ENCODE peak calls at places on chromosomes 16 and 17, in four cellular contexts. L is stomach, K is tibial artery, B is MM.1S. I is an unnamed sample.

GRCh38 chr17:40374965-40375498 is 10.5 kb upstream of the GJD3 start:
- DNase-seq in K (no peak), B (no peak), L (no peak), I (no peak)

GRCh38 chr17:5915337-5915736 is 154.8 kb upstream of the WSCD1 start:
- DNase-seq in L (no peak), B (no peak), K (no peak), I (no peak)

GRCh38 chr17:44522883-44523671 is 19.9 kb upstream of the GPATCH8 start:
- DNase-seq in L (peak), B (peak), K (peak), I (peak)

GRCh38 chr16:50462793-50463507 is 85.2 kb upstream of the NKD1 start:
- DNase-seq in L (peak), K (no peak), B (no peak), I (no peak)

GRCh38 chr17:44005865-44006580 is 1.6 kb downstream of the NAGS start:
- DNase-seq in K (no peak), B (peak), L (peak), I (no peak)

GRCh38 chr16:23296994-23297393 is 5.1 kb upstream of the SCNN1B start:
- DNase-seq in B (peak), L (peak), K (no peak), I (peak)

GRCh38 chr17:43449470-43450202 is 34.1 kb upstream of the DHX8 start:
- DNase-seq in K (no peak), L (peak), B (no peak), I (no peak)

GRCh38 chr16:25416002-25416401 is 158.4 kb upstream of the ZKSCAN2 start:
- DNase-seq in L (no peak), K (no peak), B (no peak), I (no peak)

GRCh38 chr16:65176603-65177002 is 54.7 kb upstream of the CDH11 start:
- DNase-seq in B (no peak), L (no peak), K (no peak), I (no peak)

GRCh38 chr16:87652799-87653198 is 50.5 kb downstream of the JPH3 start:
- DNase-seq in L (no peak), B (no peak), K (no peak), I (no peak)

GRCh38 chr16:49287572-49287971 is 5.9 kb upstream of the CBLN1 start:
- DNase-seq in B (no peak), K (no peak), L (no peak), I (no peak)

GRCh38 chr16:70700101-70701020 is 14.5 kb upstream of the MTSS2 start:
- DNase-seq in K (peak), L (no peak), B (no peak), I (no peak)

GRCh38 chr17:43900183-43900857 is 7.0 kb downstream of the MPP2 start:
- DNase-seq in K (peak), L (peak), B (peak), I (no peak)

GRCh38 chr17:31678431-31678830 is 180.6 kb downstream of the COPRS start:
- DNase-seq in K (no peak), L (no peak), B (no peak), I (no peak)

GRCh38 chr16:11535494-11535893 is 51.2 kb downstream of the LITAF start:
- DNase-seq in K (no peak), B (no peak), L (no peak), I (no peak)

GRCh38 chr16:530111-530817 is 2.8 kb downstream of the CAPN15 start:
- DNase-seq in K (no peak), B (no peak), L (no peak), I (no peak)

GRCh38 chr16:16111639-16112038 is 111.7 kb downstream of the ABCC6 start:
- DNase-seq in K (no peak), L (no peak), B (no peak), I (no peak)

GRCh38 chr17:35350493-35350892 is 22.9 kb downstream of the SLFN11 start:
- DNase-seq in B (no peak), L (no peak), K (no peak), I (no peak)

GRCh38 chr16:27311449-27311831 is 2.3 kb upstream of the IL4R start:
- DNase-seq in K (peak), L (no peak), B (no peak), I (no peak)

GRCh38 chr16:73878616-73879015 is 418.0 kb upstream of the PSMD7 start:
- DNase-seq in L (no peak), K (no peak), B (peak), I (no peak)

GRCh38 chr17:80969030-80969673 is 22.5 kb upstream of the CHMP6 start:
- DNase-seq in L (no peak), K (no peak), B (no peak), I (no peak)

GRCh38 chr17:38579934-38580333 is 25.8 kb downstream of the SRCIN1 start:
- DNase-seq in K (no peak), B (peak), L (peak), I (peak)

GRCh38 chr17:83186226-83186625 is 106.8 kb downstream of the METRNL start:
- DNase-seq in B (no peak), K (no peak), L (no peak), I (peak)

GRCh38 chr17:50731575-50732460 is 12.4 kb downstream of the LUC7L3 start:
- DNase-seq in B (no peak), L (no peak), K (no peak), I (no peak)

GRCh38 chr16:50154369-50154947 is 1.4 kb downstream of the TENT4B start:
- DNase-seq in B (peak), K (no peak), L (no peak), I (no peak)

GRCh38 chr17:41739661-41740352 is 5.4 kb upstream of the HAP1 start:
- DNase-seq in L (no peak), B (no peak), K (no peak), I (no peak)

GRCh38 chr17:79700574-79700973 is 30.2 kb upstream of the ENPP7 start:
- DNase-seq in K (no peak), L (no peak), B (no peak), I (no peak)

GRCh38 chr17:79696159-79696982 is 34.4 kb upstream of the ENPP7 start:
- DNase-seq in B (no peak), K (no peak), L (no peak), I (no peak)

GRCh38 chr17:79702071-79702470 is 28.7 kb upstream of the ENPP7 start:
- DNase-seq in K (no peak), L (no peak), B (no peak), I (no peak)

GRCh38 chr17:79698086-79698690 is 32.6 kb upstream of the ENPP7 start:
- DNase-seq in L (no peak), K (no peak), B (no peak), I (no peak)

DNA sequence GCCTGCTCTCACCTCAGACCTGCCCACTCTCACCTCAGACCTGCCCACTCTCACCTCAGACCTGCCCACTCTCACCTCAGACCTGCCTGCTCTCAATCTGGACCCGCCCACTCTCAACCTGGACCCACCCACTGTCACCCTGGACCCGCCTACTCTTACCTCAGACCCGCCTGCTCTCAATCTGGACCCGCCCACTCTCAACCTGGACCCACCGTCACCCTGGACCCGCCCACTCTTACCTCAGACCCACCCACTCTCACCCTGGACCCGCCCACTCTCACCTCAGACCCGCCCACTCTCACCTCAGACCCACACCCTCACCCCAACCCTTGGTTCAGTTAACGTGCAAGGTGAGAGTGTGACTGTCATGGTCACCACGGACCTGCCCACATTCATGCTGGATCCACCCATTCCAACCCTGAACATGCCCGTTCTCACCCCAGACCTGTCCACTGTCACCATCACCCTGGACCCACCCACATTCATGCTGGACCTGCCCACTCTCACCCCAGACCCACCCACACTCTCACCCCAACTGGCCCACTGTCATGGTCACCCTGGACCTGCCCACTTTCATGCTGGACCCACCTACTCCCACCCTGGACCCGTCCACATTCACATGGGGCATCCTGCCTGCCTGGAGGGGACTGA is 31.2 kb upstream of the ENPP7 start:
- DNase-seq in K (no peak), L (no peak), B (no peak), I (no peak)
- TF ChIP-seq CTCF in K (no peak), L (no peak), B (no peak), I (no peak)

DNA sequence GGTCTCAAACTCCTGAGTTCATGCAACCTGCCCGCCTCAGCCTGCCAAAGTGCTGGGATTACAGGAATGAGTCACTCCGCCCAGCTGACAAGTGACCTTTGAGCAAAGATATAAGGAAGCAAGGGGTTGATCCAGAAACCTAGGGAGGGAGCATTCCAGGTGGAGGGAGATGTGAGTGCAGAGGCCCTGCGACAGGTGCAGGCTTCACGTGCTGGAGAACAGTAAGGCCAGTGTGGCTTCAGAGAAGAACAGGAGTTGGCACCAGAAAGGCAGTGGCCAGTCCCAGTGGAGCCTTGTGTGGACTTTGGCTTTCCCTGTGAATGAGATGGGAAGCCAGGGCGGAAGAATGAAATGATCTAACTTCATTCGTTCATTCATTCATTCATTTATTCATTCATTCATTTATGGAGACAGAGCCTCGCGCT is 73.6 kb upstream of the HAS3 start:
- DNase-seq in L (peak), K (no peak), B (no peak), I (no peak)
- TF ChIP-seq CTCF in L (no peak), K (no peak), B (no peak), I (no peak)

GRCh38 chr17:10156579-10157488 is 41.6 kb downstream of the GAS7 start:
- DNase-seq in K (peak), L (peak), B (no peak), I (peak)
- TF ChIP-seq CTCF in K (no peak), L (no peak), B (no peak), I (no peak)

GRCh38 chr17:46270032-46270431 is 24.9 kb upstream of the LRRC37A start:
- DNase-seq in B (no peak), K (no peak), L (no peak), I (no peak)

GRCh38 chr17:46264456-46265198 is 30.3 kb upstream of the LRRC37A start:
- DNase-seq in K (no peak), L (no peak), B (no peak), I (no peak)

GRCh38 chr17:46262271-46262670 is 32.7 kb upstream of the LRRC37A start:
- DNase-seq in B (no peak), L (no peak), K (no peak), I (no peak)

GRCh38 chr17:46266656-46267544 is 28.0 kb upstream of the LRRC37A start:
- DNase-seq in K (peak), B (peak), L (peak), I (peak)
- TF ChIP-seq CTCF in K (no peak), B (no peak), L (no peak), I (no peak)

GRCh38 chr16:4612977-4613635 is 1.6 kb downstream of the UBALD1 start:
- DNase-seq in L (no peak), K (no peak), B (no peak), I (no peak)

GRCh38 chr16:4610011-4611005 is 4.4 kb downstream of the UBALD1 start:
- DNase-seq in K (no peak), B (no peak), L (no peak), I (no peak)

GRCh38 chr16:4611337-4612023 is 3.2 kb downstream of the UBALD1 start:
- DNase-seq in K (no peak), B (no peak), L (no peak), I (no peak)

GRCh38 chr16:4613636-4614570 is 785 bp downstream of the UBALD1 start:
- DNase-seq in K (no peak), L (no peak), B (no peak), I (peak)

GRCh38 chr16:4612474-4612931 is 2.2 kb downstream of the UBALD1 start:
- DNase-seq in K (no peak), L (no peak), B (no peak), I (no peak)
- TF ChIP-seq CTCF in K (no peak), L (no peak), B (no peak), I (peak)

DNA sequence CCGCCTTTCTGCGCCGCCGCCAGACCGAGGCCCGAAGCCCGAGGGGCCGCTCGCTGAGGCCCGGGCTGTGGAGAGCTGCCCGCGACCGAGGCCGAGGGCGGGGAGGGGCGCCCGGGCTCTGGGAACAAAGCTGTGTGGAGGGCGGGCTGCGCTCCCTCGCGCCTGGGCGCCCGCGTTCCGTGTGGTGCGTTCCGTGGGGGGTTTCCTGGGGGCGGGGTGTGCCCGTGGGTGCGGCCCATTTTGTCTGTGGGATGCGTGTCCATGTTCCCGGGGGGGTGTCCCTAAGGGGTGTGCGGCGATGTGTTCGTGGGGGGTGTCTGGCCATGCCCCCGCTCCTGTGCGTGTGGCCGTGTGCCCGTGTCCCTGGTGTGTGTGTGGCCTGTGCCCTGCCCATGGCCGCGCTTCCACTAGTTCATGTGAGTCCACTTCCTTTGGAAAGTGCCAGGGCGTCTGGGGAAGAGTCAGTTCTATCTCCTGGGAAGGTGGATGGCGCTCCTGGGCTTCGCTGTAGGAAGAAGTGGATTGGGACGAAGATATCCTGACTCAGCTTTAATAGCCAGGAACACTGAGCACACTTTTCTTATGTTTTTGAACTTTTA is 520 bp downstream of the JPT2 start:
- DNase-seq in B (no peak), K (peak), L (peak), I (peak)
- TF ChIP-seq CTCF in B (no peak), K (no peak), L (no peak), I (no peak)

DNA sequence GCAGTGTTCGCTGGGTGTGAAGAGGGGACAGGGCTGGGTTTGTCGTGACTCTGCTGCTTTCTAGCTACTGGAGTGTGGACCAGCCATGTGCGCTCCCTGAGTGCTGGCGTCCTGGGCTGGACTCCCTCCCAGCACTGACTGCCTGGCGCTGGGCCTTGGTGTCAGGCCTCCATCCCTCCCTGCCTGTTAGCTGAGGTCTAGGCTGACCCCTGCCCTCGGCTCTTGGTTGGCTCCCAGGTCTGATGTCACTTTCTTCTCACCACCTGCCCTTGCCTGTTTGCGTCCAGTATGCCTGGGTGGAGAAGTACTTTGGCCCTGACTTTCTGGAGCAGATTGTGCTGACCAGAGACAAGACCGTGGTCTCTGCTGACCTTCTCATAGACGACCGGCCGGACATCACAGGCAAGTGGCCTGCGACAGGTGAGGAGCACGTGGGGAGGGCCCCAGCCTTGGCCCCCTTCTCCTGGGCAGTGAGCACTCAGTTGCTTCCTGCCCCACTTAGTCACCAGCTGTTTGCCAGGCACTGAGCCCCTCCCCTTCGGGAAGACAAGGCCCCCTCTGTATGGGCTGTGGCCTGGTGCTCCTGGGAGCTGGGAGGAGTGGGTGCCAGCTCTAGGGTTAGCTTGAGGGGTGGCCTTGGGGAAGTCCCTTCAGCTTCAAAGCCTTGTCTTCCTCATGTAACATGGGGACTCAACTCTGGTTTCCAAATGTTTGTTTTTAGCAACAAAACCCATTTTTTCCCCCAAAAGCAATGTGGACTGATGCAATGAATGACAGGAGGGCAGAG is 41.5 kb downstream of the NT5M start:
- DNase-seq in L (peak), B (no peak), K (no peak), I (no peak)
- TF ChIP-seq CTCF in L (no peak), B (no peak), K (no peak), I (no peak)

I was measured in DND-41.